ENCODE peak calls at places on chromosomes 16 and 17, in nine cellular contexts. J is uterus, C is OCI-LY7, R is sigmoid colon, V is stomach, S is prostate gland, D is thoracic aorta, U is tibial artery, G is NB4. K is an unnamed sample.

GRCh38 chr17:69269174-69269998 is 40.8 kb upstream of the ABCA10 start:
- DNase-seq in J (no peak), C (no peak), R (no peak), V (no peak), S (no peak), D (no peak), U (no peak), G (no peak), K (peak; percentile 86)

GRCh38 chr16:370980-371728 is 816 bp upstream of the MRPL28 start:
- DNase-seq in J (no peak), C (no peak), R (peak; percentile 70), V (no peak), S (no peak), D (no peak), U (peak; percentile 68), G (no peak), K (no peak)

GRCh38 chr17:50155115-50155819 is 4.8 kb upstream of the PPP1R9B start:
- DNase-seq in J (no peak), C (no peak), R (no peak), V (no peak), S (no peak), D (peak; percentile 63), U (peak; percentile 92), G (peak; percentile 42), K (peak; percentile 87)

GRCh38 chr17:46003907-46004748 is 5.1 kb downstream of the STH start:
- DNase-seq in J (no peak), C (no peak), R (peak; percentile 76), V (peak; percentile 84), S (peak; percentile 36), D (no peak), U (peak; percentile 73), G (no peak), K (peak; percentile 15)

GRCh38 chr17:30590086-30590485 is 112.9 kb downstream of the GOSR1 start:
- DNase-seq in J (no peak), C (no peak), R (no peak), V (no peak), S (no peak), D (no peak), U (no peak), G (no peak), K (peak; percentile 16)

GRCh38 chr17:31085563-31085962 is 9.2 kb upstream of the NF1 start:
- DNase-seq in J (no peak), C (no peak), R (no peak), V (no peak), S (no peak), D (no peak), U (no peak), G (peak; percentile 61), K (peak; percentile 83)

GRCh38 chr16:72517154-72517553 is 345.2 kb upstream of the PMFBP1 start:
- DNase-seq in J (no peak), C (no peak), R (no peak), V (no peak), S (no peak), D (no peak), U (no peak), G (no peak), K (no peak)

GRCh38 chr17:67215991-67216421 is 29.0 kb downstream of the HELZ start:
- DNase-seq in J (no peak), C (no peak), R (no peak), V (no peak), S (no peak), D (no peak), U (no peak), G (no peak), K (no peak)

GRCh38 chr16:22300427-22301071 is 3.3 kb downstream of the POLR3E start:
- DNase-seq in J (no peak), C (peak; percentile 61), R (peak; percentile 76), V (peak; percentile 64), S (peak; percentile 46), D (no peak), U (no peak), G (peak; percentile 65), K (peak; percentile 74)

GRCh38 chr16:84091460-84091859 is 25.3 kb downstream of the MBTPS1 start:
- DNase-seq in J (no peak), C (peak; percentile 32), R (no peak), V (no peak), S (no peak), D (no peak), U (no peak), G (no peak), K (no peak)

GRCh38 chr17:795721-796120 is 13.6 kb downstream of the MRM3 start:
- DNase-seq in J (no peak), C (no peak), R (no peak), V (no peak), S (no peak), D (no peak), U (no peak), G (no peak), K (no peak)

GRCh38 chr16:83588070-83588469 is 219.7 kb upstream of the HSBP1 start:
- DNase-seq in J (no peak), C (no peak), R (no peak), V (no peak), S (no peak), D (no peak), U (no peak), G (no peak), K (no peak)

GRCh38 chr16:80720759-80721470 is 83.5 kb downstream of the CDYL2 start:
- DNase-seq in J (no peak), C (no peak), R (no peak), V (no peak), S (no peak), D (no peak), U (no peak), G (no peak), K (peak; percentile 23)

DNA sequence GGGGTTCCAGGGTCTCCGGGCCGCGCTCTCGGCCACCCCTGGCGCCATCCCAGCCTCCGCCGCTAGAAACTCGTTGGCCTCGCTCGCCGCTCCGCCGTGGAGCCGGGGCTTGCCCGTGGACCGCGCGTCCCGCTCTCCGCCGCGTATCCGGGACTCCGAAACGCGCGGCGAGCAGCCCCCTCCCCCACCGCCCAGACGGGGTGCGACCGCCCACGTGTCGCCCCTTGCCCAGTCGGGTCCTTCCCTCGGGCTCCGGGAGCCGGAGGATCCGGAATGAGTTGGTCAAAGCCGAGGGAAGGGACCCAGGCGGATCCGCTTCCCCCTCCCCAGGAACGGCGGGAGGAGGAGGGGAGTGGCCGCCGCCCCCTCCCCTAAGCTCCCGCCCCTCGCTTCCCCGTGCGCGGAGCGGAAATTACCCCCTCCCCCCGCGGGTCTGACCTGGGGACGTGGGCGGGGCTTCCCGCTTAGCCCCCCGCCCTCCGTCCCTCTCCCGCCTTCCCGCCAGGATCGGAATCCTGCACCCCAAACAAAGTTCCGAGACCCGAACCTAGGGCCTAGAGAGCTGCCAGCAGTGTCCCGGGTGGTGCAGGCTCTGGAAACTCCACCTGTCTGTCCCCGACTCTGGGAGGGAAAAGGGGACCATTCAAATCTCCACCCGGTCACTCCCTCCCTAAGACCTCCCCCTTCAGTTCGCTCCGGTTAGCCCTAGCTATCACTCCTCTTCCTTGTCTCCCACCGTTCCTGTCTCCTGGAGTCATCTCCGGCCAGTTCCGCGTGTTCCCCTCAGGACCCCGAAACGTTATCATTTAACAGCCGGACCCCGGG is 1.1 kb upstream of the IGF2BP1 start:
- DNase-seq in J (no peak), C (peak; percentile 66), R (no peak), V (no peak), S (no peak), D (no peak), U (no peak), G (peak; percentile 88), K (no peak)
- TF ChIP-seq CTCF in J (no peak), C (no peak), R (no peak), V (no peak), S (no peak), D (no peak), U (no peak), G (no peak), K (no peak)

DNA sequence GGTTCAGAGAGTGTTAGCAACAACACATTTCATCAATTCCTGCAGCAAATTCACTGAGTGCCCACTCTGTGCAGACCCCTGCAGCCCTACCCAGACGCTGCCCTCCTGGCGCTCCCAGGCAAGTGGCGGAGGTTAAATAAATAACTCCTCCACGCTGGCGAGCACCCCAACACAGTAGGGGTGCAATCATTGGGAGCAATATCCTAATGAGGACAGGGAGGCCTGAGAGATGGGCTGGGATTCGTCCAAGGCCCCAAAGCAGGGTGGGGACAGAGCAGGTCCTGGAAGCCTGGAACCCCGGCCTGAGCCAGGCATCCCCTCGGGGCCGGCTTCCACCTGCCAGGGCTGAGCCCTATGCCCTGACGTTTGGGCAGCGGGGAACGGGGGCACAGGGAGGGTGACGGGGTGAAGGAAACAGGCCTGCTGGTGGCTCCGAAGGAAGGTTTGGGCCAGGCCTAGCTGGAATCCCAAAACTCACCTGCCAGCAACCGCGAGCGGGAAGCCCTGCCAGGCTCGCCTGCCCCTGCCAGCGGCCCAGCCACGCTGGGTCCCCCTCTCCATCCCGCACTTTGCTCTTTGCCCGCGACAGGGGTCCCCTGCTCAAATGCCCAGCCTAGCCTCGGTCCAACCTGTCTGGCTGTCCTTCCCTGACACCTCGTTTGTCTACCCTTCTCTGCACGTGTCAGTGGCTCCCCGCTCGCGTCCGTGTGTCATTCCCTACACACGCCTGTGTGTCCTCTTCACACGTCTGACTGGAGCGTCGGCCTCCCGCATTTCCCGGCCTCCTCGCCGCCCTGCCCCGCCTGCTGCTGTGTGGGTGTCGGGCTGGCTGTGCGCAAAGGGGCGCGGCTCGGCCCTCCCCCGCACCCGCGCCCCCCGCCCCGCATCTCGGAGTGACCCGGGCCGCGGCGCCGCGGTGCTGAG is 721 bp upstream of the BEAN1 start:
- DNase-seq in J (no peak), C (no peak), R (peak; percentile 58), V (no peak), S (no peak), D (no peak), U (peak; percentile 62), G (no peak), K (no peak)
- H3K4me3 ChIP-seq in J (peak overlapping the region; percentile 23), C (no peak overlapping the region), R (peak overlapping the region; percentile 41), V (peak overlapping the region; percentile 35), S (peak overlapping the region; percentile 33), D (peak overlapping the region; percentile 66), U (peak overlapping the region; percentile 62), G (no peak overlapping the region), K (peak overlapping the region; percentile 32)

GRCh38 chr17:76734080-76734840 is 2.9 kb downstream of the SRSF2 start:
- DNase-seq in J (no peak), C (peak; percentile 57), R (no peak), V (no peak), S (no peak), D (no peak), U (no peak), G (peak; percentile 74), K (peak; percentile 61)
- TF ChIP-seq CTCF in J (no peak), C (no peak), R (no peak), V (no peak), S (no peak), D (no peak), U (no peak), G (no peak), K (no peak)

GRCh38 chr16:19885456-19886060 is 910 bp upstream of the GPRC5B start:
- DNase-seq in J (peak; percentile 30), C (no peak), R (no peak), V (no peak), S (no peak), D (no peak), U (no peak), G (peak; percentile 11), K (peak; percentile 21)
- H3K4me3 ChIP-seq in J (peak overlapping the region; percentile 79), C (no peak overlapping the region), R (peak overlapping the region; percentile 65), V (peak overlapping the region; percentile 80), S (peak overlapping the region; percentile 77), D (peak overlapping the region; percentile 88), U (peak overlapping the region; percentile 59), G (no peak overlapping the region), K (peak overlapping the region; percentile 72)

K was measured in choroid plexus epithelial cell.